ENCODE peak calls at places on chromosomes 11 and 22, in four cellular contexts. One of them, this sample, is unnamed.

GRCh38 chr22:38872831-38873248 is 824 bp upstream of the CBX6 start:
- DNase-seq in nephron progenitor cell: peak
- DNase-seq in kidney tubule cell: peak
- DNase-seq in activated CD8-positive, alpha-beta memory T cell treated with anti-CD3 and anti-CD28 coated beads for 4 hours: no peak
- DNase-seq in this sample: no peak

GRCh38 chr22:22245935-22246525 is 1.4 kb downstream of the VPREB1 start:
- DNase-seq in nephron progenitor cell: no peak
- DNase-seq in kidney tubule cell: no peak
- DNase-seq in activated CD8-positive, alpha-beta memory T cell treated with anti-CD3 and anti-CD28 coated beads for 4 hours: no peak
- DNase-seq in this sample: no peak

GRCh38 chr22:46366801-46367706 is 31.5 kb downstream of the TRMU start:
- DNase-seq in nephron progenitor cell: no peak
- DNase-seq in kidney tubule cell: no peak
- DNase-seq in activated CD8-positive, alpha-beta memory T cell treated with anti-CD3 and anti-CD28 coated beads for 4 hours: no peak
- DNase-seq in this sample: peak

GRCh38 chr11:134632347-134633119 is 220.5 kb upstream of the B3GAT1 start:
- DNase-seq in nephron progenitor cell: no peak
- DNase-seq in kidney tubule cell: no peak
- DNase-seq in activated CD8-positive, alpha-beta memory T cell treated with anti-CD3 and anti-CD28 coated beads for 4 hours: no peak
- DNase-seq in this sample: no peak

GRCh38 chr22:36467042-36467810 is 14.2 kb downstream of the TXN2 start:
- DNase-seq in nephron progenitor cell: no peak
- DNase-seq in kidney tubule cell: peak
- DNase-seq in activated CD8-positive, alpha-beta memory T cell treated with anti-CD3 and anti-CD28 coated beads for 4 hours: no peak
- DNase-seq in this sample: no peak

GRCh38 chr22:22834204-22834603 is 53.4 kb upstream of the IGLL5 start:
- DNase-seq in nephron progenitor cell: no peak
- DNase-seq in kidney tubule cell: no peak
- DNase-seq in activated CD8-positive, alpha-beta memory T cell treated with anti-CD3 and anti-CD28 coated beads for 4 hours: no peak
- DNase-seq in this sample: no peak

GRCh38 chr11:69655479-69656394 is 14.8 kb downstream of the CCND1 start:
- DNase-seq in nephron progenitor cell: no peak
- DNase-seq in kidney tubule cell: peak
- DNase-seq in activated CD8-positive, alpha-beta memory T cell treated with anti-CD3 and anti-CD28 coated beads for 4 hours: no peak
- DNase-seq in this sample: peak

GRCh38 chr22:40094449-40094848 is 83.3 kb upstream of the TNRC6B start:
- DNase-seq in nephron progenitor cell: no peak
- DNase-seq in kidney tubule cell: no peak
- DNase-seq in activated CD8-positive, alpha-beta memory T cell treated with anti-CD3 and anti-CD28 coated beads for 4 hours: no peak
- DNase-seq in this sample: no peak

GRCh38 chr11:57095896-57096295 is 85.9 kb upstream of the LRRC55 start:
- DNase-seq in nephron progenitor cell: no peak
- DNase-seq in kidney tubule cell: no peak
- DNase-seq in activated CD8-positive, alpha-beta memory T cell treated with anti-CD3 and anti-CD28 coated beads for 4 hours: no peak
- DNase-seq in this sample: no peak

GRCh38 chr11:44530413-44531115 is 34.9 kb upstream of the CD82 start:
- DNase-seq in nephron progenitor cell: no peak
- DNase-seq in kidney tubule cell: no peak
- DNase-seq in activated CD8-positive, alpha-beta memory T cell treated with anti-CD3 and anti-CD28 coated beads for 4 hours: no peak
- DNase-seq in this sample: no peak

GRCh38 chr22:23242473-23243001 is 62.2 kb downstream of the BCR start:
- DNase-seq in nephron progenitor cell: peak
- DNase-seq in kidney tubule cell: no peak
- DNase-seq in activated CD8-positive, alpha-beta memory T cell treated with anti-CD3 and anti-CD28 coated beads for 4 hours: no peak
- DNase-seq in this sample: peak

GRCh38 chr11:36333897-36334296 is 37.8 kb downstream of the PRR5L start:
- DNase-seq in nephron progenitor cell: no peak
- DNase-seq in kidney tubule cell: no peak
- DNase-seq in activated CD8-positive, alpha-beta memory T cell treated with anti-CD3 and anti-CD28 coated beads for 4 hours: no peak
- DNase-seq in this sample: peak

GRCh38 chr11:71499546-71499945 is 27.5 kb upstream of the KRTAP5-7 start:
- DNase-seq in nephron progenitor cell: no peak
- DNase-seq in kidney tubule cell: no peak
- DNase-seq in activated CD8-positive, alpha-beta memory T cell treated with anti-CD3 and anti-CD28 coated beads for 4 hours: no peak
- DNase-seq in this sample: no peak

GRCh38 chr11:123238297-123238696 is 43.2 kb upstream of the CLMP start:
- DNase-seq in nephron progenitor cell: no peak
- DNase-seq in kidney tubule cell: no peak
- DNase-seq in activated CD8-positive, alpha-beta memory T cell treated with anti-CD3 and anti-CD28 coated beads for 4 hours: no peak
- DNase-seq in this sample: no peak

GRCh38 chr11:30889116-30889765 is 303.1 kb upstream of the MPPED2 start:
- DNase-seq in nephron progenitor cell: no peak
- DNase-seq in kidney tubule cell: peak
- DNase-seq in activated CD8-positive, alpha-beta memory T cell treated with anti-CD3 and anti-CD28 coated beads for 4 hours: no peak
- DNase-seq in this sample: peak

GRCh38 chr11:102234779-102235439 is 82.4 kb upstream of the BIRC3 start:
- DNase-seq in nephron progenitor cell: no peak
- DNase-seq in kidney tubule cell: no peak
- DNase-seq in activated CD8-positive, alpha-beta memory T cell treated with anti-CD3 and anti-CD28 coated beads for 4 hours: no peak
- DNase-seq in this sample: no peak

GRCh38 chr22:27422442-27422841 is 379.1 kb downstream of the MN1 start:
- DNase-seq in nephron progenitor cell: no peak
- DNase-seq in kidney tubule cell: no peak
- DNase-seq in activated CD8-positive, alpha-beta memory T cell treated with anti-CD3 and anti-CD28 coated beads for 4 hours: no peak
- DNase-seq in this sample: no peak

GRCh38 chr11:120128392-120129172 is 9.3 kb downstream of the TRIM29 start:
- DNase-seq in nephron progenitor cell: no peak
- DNase-seq in kidney tubule cell: peak
- DNase-seq in activated CD8-positive, alpha-beta memory T cell treated with anti-CD3 and anti-CD28 coated beads for 4 hours: no peak
- DNase-seq in this sample: no peak

GRCh38 chr11:62708423-62709261 is 1.2 kb downstream of the GNG3 start:
- DNase-seq in nephron progenitor cell: no peak
- DNase-seq in kidney tubule cell: no peak
- DNase-seq in activated CD8-positive, alpha-beta memory T cell treated with anti-CD3 and anti-CD28 coated beads for 4 hours: no peak
- DNase-seq in this sample: no peak

GRCh38 chr11:27718346-27718852 is 18.1 kb upstream of the BDNF start:
- DNase-seq in nephron progenitor cell: peak
- DNase-seq in kidney tubule cell: peak
- DNase-seq in activated CD8-positive, alpha-beta memory T cell treated with anti-CD3 and anti-CD28 coated beads for 4 hours: no peak
- DNase-seq in this sample: no peak

GRCh38 chr22:27274770-27275449 is 526.6 kb downstream of the MN1 start:
- DNase-seq in nephron progenitor cell: no peak
- DNase-seq in kidney tubule cell: no peak
- DNase-seq in activated CD8-positive, alpha-beta memory T cell treated with anti-CD3 and anti-CD28 coated beads for 4 hours: no peak
- DNase-seq in this sample: no peak

GRCh38 chr11:10761085-10761698 is 10.1 kb downstream of the CTR9 start:
- DNase-seq in nephron progenitor cell: no peak
- DNase-seq in kidney tubule cell: no peak
- DNase-seq in activated CD8-positive, alpha-beta memory T cell treated with anti-CD3 and anti-CD28 coated beads for 4 hours: no peak
- DNase-seq in this sample: no peak

GRCh38 chr22:26416670-26417270 is 12.3 kb upstream of the ASPHD2 start:
- DNase-seq in nephron progenitor cell: no peak
- DNase-seq in kidney tubule cell: peak
- DNase-seq in activated CD8-positive, alpha-beta memory T cell treated with anti-CD3 and anti-CD28 coated beads for 4 hours: no peak
- DNase-seq in this sample: peak

GRCh38 chr22:40215266-40215665 is 37.5 kb downstream of the TNRC6B start:
- DNase-seq in nephron progenitor cell: no peak
- DNase-seq in kidney tubule cell: peak
- DNase-seq in activated CD8-positive, alpha-beta memory T cell treated with anti-CD3 and anti-CD28 coated beads for 4 hours: no peak
- DNase-seq in this sample: no peak

GRCh38 chr22:44049369-44050231 is 25.5 kb downstream of the PARVB start:
- DNase-seq in nephron progenitor cell: no peak
- DNase-seq in kidney tubule cell: no peak
- DNase-seq in activated CD8-positive, alpha-beta memory T cell treated with anti-CD3 and anti-CD28 coated beads for 4 hours: no peak
- DNase-seq in this sample: no peak

GRCh38 chr11:71454470-71455113 is 1.6 kb downstream of the NADSYN1 start:
- DNase-seq in nephron progenitor cell: no peak
- DNase-seq in kidney tubule cell: peak
- DNase-seq in activated CD8-positive, alpha-beta memory T cell treated with anti-CD3 and anti-CD28 coated beads for 4 hours: no peak
- DNase-seq in this sample: no peak

GRCh38 chr22:49497266-49497665 is 330.4 kb downstream of the BRD1 start:
- DNase-seq in nephron progenitor cell: no peak
- DNase-seq in kidney tubule cell: no peak
- DNase-seq in activated CD8-positive, alpha-beta memory T cell treated with anti-CD3 and anti-CD28 coated beads for 4 hours: no peak
- DNase-seq in this sample: no peak

GRCh38 chr22:44972363-44973083 is 37.3 kb downstream of the PHF21B start:
- DNase-seq in nephron progenitor cell: no peak
- DNase-seq in kidney tubule cell: no peak
- DNase-seq in activated CD8-positive, alpha-beta memory T cell treated with anti-CD3 and anti-CD28 coated beads for 4 hours: no peak
- DNase-seq in this sample: no peak

GRCh38 chr11:46520971-46521745 is 72.7 kb downstream of the AMBRA1 start:
- DNase-seq in nephron progenitor cell: no peak
- DNase-seq in kidney tubule cell: peak
- DNase-seq in activated CD8-positive, alpha-beta memory T cell treated with anti-CD3 and anti-CD28 coated beads for 4 hours: no peak
- DNase-seq in this sample: peak

GRCh38 chr22:47148956-47149748 is 386.7 kb downstream of the TBC1D22A start:
- DNase-seq in nephron progenitor cell: no peak
- DNase-seq in kidney tubule cell: no peak
- DNase-seq in activated CD8-positive, alpha-beta memory T cell treated with anti-CD3 and anti-CD28 coated beads for 4 hours: no peak
- DNase-seq in this sample: no peak

GRCh38 chr11:83026229-83026628 is 45.5 kb downstream of the RAB30 start:
- DNase-seq in nephron progenitor cell: no peak
- DNase-seq in kidney tubule cell: no peak
- DNase-seq in activated CD8-positive, alpha-beta memory T cell treated with anti-CD3 and anti-CD28 coated beads for 4 hours: no peak
- DNase-seq in this sample: no peak

GRCh38 chr11:118694185-118694584 is 14.7 kb upstream of the TREH start:
- DNase-seq in nephron progenitor cell: no peak
- DNase-seq in kidney tubule cell: no peak
- DNase-seq in activated CD8-positive, alpha-beta memory T cell treated with anti-CD3 and anti-CD28 coated beads for 4 hours: no peak
- DNase-seq in this sample: no peak

GRCh38 chr11:2317354-2318050 is 15.7 kb downstream of the TSPAN32 start:
- DNase-seq in nephron progenitor cell: no peak
- DNase-seq in kidney tubule cell: no peak
- DNase-seq in activated CD8-positive, alpha-beta memory T cell treated with anti-CD3 and anti-CD28 coated beads for 4 hours: no peak
- DNase-seq in this sample: no peak

GRCh38 chr22:40469181-40469580 is 98.8 kb downstream of the SGSM3 start:
- DNase-seq in nephron progenitor cell: no peak
- DNase-seq in kidney tubule cell: no peak
- DNase-seq in activated CD8-positive, alpha-beta memory T cell treated with anti-CD3 and anti-CD28 coated beads for 4 hours: no peak
- DNase-seq in this sample: no peak